ENCODE peak calls at places on chromosomes 1 and 21, in six cellular contexts. One of them, this sample, is unnamed.

GRCh38 chr21:45329261-45330074 is 41.8 kb upstream of the POFUT2 start:
- DNase-seq in BJ: no peak
- DNase-seq in stimulated activated CD4-positive, alpha-beta T cell treated with anti-CD3 and anti-CD28 coated beads, Interleukin-2, amount 100 ng/mL, for 24 hours: no peak
- DNase-seq in HTR-8/SVneo: peak
- DNase-seq in Calu3: peak
- DNase-seq in T-cell: no peak
- DNase-seq in this sample: no peak

GRCh38 chr1:11797525-11798216 is 8.1 kb downstream of the MTHFR start:
- DNase-seq in HTR-8/SVneo: no peak
- DNase-seq in Calu3: no peak
- DNase-seq in stimulated activated CD4-positive, alpha-beta T cell treated with anti-CD3 and anti-CD28 coated beads, Interleukin-2, amount 100 ng/mL, for 24 hours: no peak
- DNase-seq in BJ: no peak
- DNase-seq in T-cell: no peak
- DNase-seq in this sample: peak

GRCh38 chr1:241412646-241413045 is 55.6 kb upstream of the RGS7 start:
- DNase-seq in stimulated activated CD4-positive, alpha-beta T cell treated with anti-CD3 and anti-CD28 coated beads, Interleukin-2, amount 100 ng/mL, for 24 hours: no peak
- DNase-seq in Calu3: no peak
- DNase-seq in T-cell: no peak
- DNase-seq in HTR-8/SVneo: no peak
- DNase-seq in BJ: no peak
- DNase-seq in this sample: no peak

GRCh38 chr1:201882665-201883132 is 6.0 kb upstream of the SHISA4 start:
- DNase-seq in HTR-8/SVneo: peak
- DNase-seq in BJ: peak
- DNase-seq in T-cell: no peak
- DNase-seq in stimulated activated CD4-positive, alpha-beta T cell treated with anti-CD3 and anti-CD28 coated beads, Interleukin-2, amount 100 ng/mL, for 24 hours: no peak
- DNase-seq in Calu3: no peak
- DNase-seq in this sample: peak

GRCh38 chr1:112527266-112528010 is 18.7 kb downstream of the WNT2B start:
- DNase-seq in Calu3: no peak
- DNase-seq in stimulated activated CD4-positive, alpha-beta T cell treated with anti-CD3 and anti-CD28 coated beads, Interleukin-2, amount 100 ng/mL, for 24 hours: no peak
- DNase-seq in T-cell: no peak
- DNase-seq in BJ: no peak
- DNase-seq in HTR-8/SVneo: no peak
- DNase-seq in this sample: no peak

GRCh38 chr1:202663141-202663540 is 47.1 kb downstream of the SYT2 start:
- DNase-seq in Calu3: no peak
- DNase-seq in T-cell: no peak
- DNase-seq in stimulated activated CD4-positive, alpha-beta T cell treated with anti-CD3 and anti-CD28 coated beads, Interleukin-2, amount 100 ng/mL, for 24 hours: no peak
- DNase-seq in BJ: no peak
- DNase-seq in HTR-8/SVneo: no peak
- DNase-seq in this sample: no peak

GRCh38 chr1:91557039-91557690 is 56.5 kb downstream of the CDC7 start:
- DNase-seq in T-cell: no peak
- DNase-seq in BJ: no peak
- DNase-seq in stimulated activated CD4-positive, alpha-beta T cell treated with anti-CD3 and anti-CD28 coated beads, Interleukin-2, amount 100 ng/mL, for 24 hours: no peak
- DNase-seq in Calu3: no peak
- DNase-seq in HTR-8/SVneo: no peak
- DNase-seq in this sample: no peak

GRCh38 chr21:42653492-42654061 is at the start of gene PDE9A:
- DNase-seq in T-cell: peak
- DNase-seq in BJ: no peak
- DNase-seq in Calu3: peak
- DNase-seq in HTR-8/SVneo: peak
- DNase-seq in stimulated activated CD4-positive, alpha-beta T cell treated with anti-CD3 and anti-CD28 coated beads, Interleukin-2, amount 100 ng/mL, for 24 hours: peak
- DNase-seq in this sample: no peak

GRCh38 chr1:15948600-15949452 is 27.1 kb downstream of the ZBTB17 start:
- DNase-seq in Calu3: no peak
- DNase-seq in T-cell: no peak
- DNase-seq in stimulated activated CD4-positive, alpha-beta T cell treated with anti-CD3 and anti-CD28 coated beads, Interleukin-2, amount 100 ng/mL, for 24 hours: peak
- DNase-seq in BJ: peak
- DNase-seq in HTR-8/SVneo: no peak
- DNase-seq in this sample: peak